ENCODE peak calls at places on chromosomes 11 and 22, in five cellular contexts. One of them, this sample, is unnamed.

GRCh38 chr11:24421766-24422165 is 75.1 kb upstream of the LUZP2 start:
- DNase-seq in NCI-H146: no peak
- DNase-seq in GOT3: no peak
- DNase-seq in HFFc6: no peak
- DNase-seq in right cardiac atrium: no peak
- DNase-seq in this sample: no peak

GRCh38 chr11:95886462-95886861 is 37.4 kb downstream of the MTMR2 start:
- DNase-seq in HFFc6: no peak
- DNase-seq in GOT3: no peak
- DNase-seq in NCI-H146: no peak
- DNase-seq in right cardiac atrium: no peak
- DNase-seq in this sample: no peak

GRCh38 chr11:73210916-73211667 is 7.0 kb upstream of the P2RY2 start:
- DNase-seq in HFFc6: no peak
- DNase-seq in NCI-H146: no peak
- DNase-seq in right cardiac atrium: no peak
- DNase-seq in GOT3: no peak
- DNase-seq in this sample: no peak

GRCh38 chr22:35766654-35767580 is 49.2 kb downstream of the APOL5 start:
- DNase-seq in right cardiac atrium: no peak
- DNase-seq in NCI-H146: peak
- DNase-seq in HFFc6: no peak
- DNase-seq in GOT3: no peak
- DNase-seq in this sample: peak

GRCh38 chr22:42800731-42801536 is 56.1 kb downstream of the ARFGAP3 start:
- DNase-seq in HFFc6: no peak
- DNase-seq in NCI-H146: peak
- DNase-seq in right cardiac atrium: peak
- DNase-seq in GOT3: no peak
- DNase-seq in this sample: peak

GRCh38 chr11:22787565-22788162 is 41.9 kb downstream of the SVIP start:
- DNase-seq in HFFc6: peak
- DNase-seq in right cardiac atrium: no peak
- DNase-seq in GOT3: no peak
- DNase-seq in NCI-H146: peak
- DNase-seq in this sample: peak

GRCh38 chr11:85114786-85115185 is 512.4 kb downstream of the DLG2 start:
- DNase-seq in GOT3: no peak
- DNase-seq in NCI-H146: no peak
- DNase-seq in right cardiac atrium: no peak
- DNase-seq in HFFc6: no peak
- DNase-seq in this sample: no peak

GRCh38 chr11:92675810-92676209 is 293.6 kb upstream of the MTNR1B start:
- DNase-seq in NCI-H146: no peak
- DNase-seq in right cardiac atrium: no peak
- DNase-seq in HFFc6: no peak
- DNase-seq in GOT3: no peak
- DNase-seq in this sample: no peak

GRCh38 chr22:20630873-20631617 is 123.6 kb downstream of the MED15 start:
- DNase-seq in right cardiac atrium: no peak
- DNase-seq in GOT3: no peak
- DNase-seq in NCI-H146: no peak
- DNase-seq in HFFc6: no peak
- DNase-seq in this sample: no peak

GRCh38 chr22:36015806-36016519 is 12.7 kb downstream of the RBFOX2 start:
- DNase-seq in HFFc6: no peak
- DNase-seq in GOT3: no peak
- DNase-seq in right cardiac atrium: no peak
- DNase-seq in NCI-H146: no peak
- DNase-seq in this sample: no peak

GRCh38 chr22:49930596-49931412 is 12.4 kb downstream of the CRELD2 start:
- DNase-seq in right cardiac atrium: no peak
- DNase-seq in HFFc6: peak
- DNase-seq in GOT3: no peak
- DNase-seq in NCI-H146: peak
- DNase-seq in this sample: no peak

GRCh38 chr11:65952052-65952521 is 6.8 kb downstream of the TSGA10IP start:
- DNase-seq in HFFc6: no peak
- DNase-seq in NCI-H146: no peak
- DNase-seq in right cardiac atrium: no peak
- DNase-seq in GOT3: no peak
- DNase-seq in this sample: no peak

GRCh38 chr22:44497218-44497903 is 672 bp downstream of the RTL6 start:
- DNase-seq in right cardiac atrium: peak
- DNase-seq in NCI-H146: peak
- DNase-seq in GOT3: no peak
- DNase-seq in HFFc6: no peak
- DNase-seq in this sample: peak

GRCh38 chr22:35620624-35621245 is 3.6 kb upstream of the MB start:
- DNase-seq in GOT3: no peak
- DNase-seq in NCI-H146: peak
- DNase-seq in HFFc6: peak
- DNase-seq in right cardiac atrium: no peak
- DNase-seq in this sample: no peak

GRCh38 chr11:116580828-116581227 is 192.0 kb downstream of the BUD13 start:
- DNase-seq in right cardiac atrium: peak
- DNase-seq in GOT3: no peak
- DNase-seq in NCI-H146: peak
- DNase-seq in HFFc6: no peak
- DNase-seq in this sample: peak